ENCODE peak calls at places on chromosomes 2 and 18, in six cellular contexts. One of them, this sample, is unnamed.

GRCh38 chr2:237427807-237428506 is 14.0 kb upstream of the COL6A3 start:
- DNase-seq in mesendoderm: no peak
- DNase-seq in spleen: no peak
- DNase-seq in fibroblast of lung: no peak
- DNase-seq in CD4-positive, CD25-positive, alpha-beta regulatory T cell: peak; percentile 16
- DNase-seq in WERI-Rb-1: no peak
- DNase-seq in this sample: no peak

GRCh38 chr2:238231251-238231793 is 8.5 kb downstream of the HES6 start:
- DNase-seq in mesendoderm: peak; percentile 83
- DNase-seq in spleen: peak; percentile 94
- DNase-seq in fibroblast of lung: peak; percentile 67
- DNase-seq in CD4-positive, CD25-positive, alpha-beta regulatory T cell: peak; percentile 67
- DNase-seq in WERI-Rb-1: no peak
- DNase-seq in this sample: peak; percentile 75

GRCh38 chr2:68452168-68452890 is 14.8 kb downstream of the FBXO48 start:
- DNase-seq in mesendoderm: no peak
- DNase-seq in spleen: no peak
- DNase-seq in fibroblast of lung: no peak
- DNase-seq in CD4-positive, CD25-positive, alpha-beta regulatory T cell: no peak
- DNase-seq in WERI-Rb-1: no peak
- DNase-seq in this sample: no peak

GRCh38 chr2:229081411-229081810 is 189.7 kb downstream of the PID1 start:
- DNase-seq in mesendoderm: peak; percentile 11
- DNase-seq in spleen: no peak
- DNase-seq in fibroblast of lung: no peak
- DNase-seq in CD4-positive, CD25-positive, alpha-beta regulatory T cell: no peak
- DNase-seq in WERI-Rb-1: no peak
- DNase-seq in this sample: no peak

GRCh38 chr2:14749869-14750268 is 117.4 kb downstream of the LRATD1 start:
- DNase-seq in mesendoderm: no peak
- DNase-seq in spleen: no peak
- DNase-seq in fibroblast of lung: no peak
- DNase-seq in CD4-positive, CD25-positive, alpha-beta regulatory T cell: no peak
- DNase-seq in WERI-Rb-1: no peak
- DNase-seq in this sample: no peak

GRCh38 chr2:44450806-44451205 is 89.1 kb downstream of the CAMKMT start:
- DNase-seq in mesendoderm: no peak
- DNase-seq in spleen: no peak
- DNase-seq in fibroblast of lung: peak; percentile 8
- DNase-seq in CD4-positive, CD25-positive, alpha-beta regulatory T cell: no peak
- DNase-seq in WERI-Rb-1: no peak
- DNase-seq in this sample: no peak

GRCh38 chr2:240968731-240969624 is 29.4 kb upstream of the SNED1 start:
- DNase-seq in mesendoderm: peak; percentile 65
- DNase-seq in spleen: peak; percentile 74
- DNase-seq in fibroblast of lung: no peak
- DNase-seq in CD4-positive, CD25-positive, alpha-beta regulatory T cell: no peak
- DNase-seq in WERI-Rb-1: no peak
- DNase-seq in this sample: no peak

GRCh38 chr18:36539674-36540073 is 242.2 kb downstream of the FHOD3 start:
- DNase-seq in mesendoderm: no peak
- DNase-seq in spleen: no peak
- DNase-seq in fibroblast of lung: no peak
- DNase-seq in CD4-positive, CD25-positive, alpha-beta regulatory T cell: no peak
- DNase-seq in WERI-Rb-1: no peak
- DNase-seq in this sample: no peak

GRCh38 chr2:16478817-16479216 is 186.8 kb downstream of the CYRIA start:
- DNase-seq in mesendoderm: no peak
- DNase-seq in spleen: no peak
- DNase-seq in fibroblast of lung: no peak
- DNase-seq in CD4-positive, CD25-positive, alpha-beta regulatory T cell: no peak
- DNase-seq in WERI-Rb-1: no peak
- DNase-seq in this sample: no peak

GRCh38 chr18:76765649-76766048 is 56.7 kb upstream of the ZNF236 start:
- DNase-seq in mesendoderm: no peak
- DNase-seq in spleen: no peak
- DNase-seq in fibroblast of lung: peak; percentile 7
- DNase-seq in CD4-positive, CD25-positive, alpha-beta regulatory T cell: no peak
- DNase-seq in WERI-Rb-1: no peak
- DNase-seq in this sample: no peak

GRCh38 chr2:84302513-84303412 is 156.3 kb downstream of the SUCLG1 start:
- DNase-seq in mesendoderm: peak; percentile 84
- DNase-seq in spleen: no peak
- DNase-seq in fibroblast of lung: peak; percentile 45
- DNase-seq in CD4-positive, CD25-positive, alpha-beta regulatory T cell: peak; percentile 2
- DNase-seq in WERI-Rb-1: peak; percentile 53
- DNase-seq in this sample: peak; percentile 34

GRCh38 chr2:177763532-177764265 is 308.9 kb downstream of the PDE11A start:
- DNase-seq in mesendoderm: peak; percentile 90
- DNase-seq in spleen: peak; percentile 88
- DNase-seq in fibroblast of lung: peak; percentile 73
- DNase-seq in CD4-positive, CD25-positive, alpha-beta regulatory T cell: peak; percentile 51
- DNase-seq in WERI-Rb-1: peak; percentile 87
- DNase-seq in this sample: peak; percentile 79

GRCh38 chr2:240351088-240351741 is 84.2 kb upstream of the GPC1 start:
- DNase-seq in mesendoderm: no peak
- DNase-seq in spleen: no peak
- DNase-seq in fibroblast of lung: peak; percentile 30
- DNase-seq in CD4-positive, CD25-positive, alpha-beta regulatory T cell: no peak
- DNase-seq in WERI-Rb-1: no peak
- DNase-seq in this sample: no peak

GRCh38 chr2:134206573-134206972 is 47.3 kb upstream of the MGAT5 start:
- DNase-seq in mesendoderm: peak; percentile 48
- DNase-seq in spleen: no peak
- DNase-seq in fibroblast of lung: peak; percentile 34
- DNase-seq in CD4-positive, CD25-positive, alpha-beta regulatory T cell: no peak
- DNase-seq in WERI-Rb-1: no peak
- DNase-seq in this sample: peak; percentile 38

GRCh38 chr2:172480301-172481218 is 53.2 kb downstream of the ITGA6 start:
- DNase-seq in mesendoderm: peak; percentile 38
- DNase-seq in spleen: peak; percentile 80
- DNase-seq in fibroblast of lung: peak; percentile 52
- DNase-seq in CD4-positive, CD25-positive, alpha-beta regulatory T cell: no peak
- DNase-seq in WERI-Rb-1: no peak
- DNase-seq in this sample: no peak

GRCh38 chr2:37324536-37324785 is 172 bp downstream of the PRKD3 start:
- DNase-seq in mesendoderm: peak; percentile 91
- DNase-seq in spleen: peak; percentile 96
- DNase-seq in fibroblast of lung: peak; percentile 78
- DNase-seq in CD4-positive, CD25-positive, alpha-beta regulatory T cell: peak; percentile 62
- DNase-seq in WERI-Rb-1: peak; percentile 89
- DNase-seq in this sample: no peak

GRCh38 chr18:54127759-54128378 is 96.6 kb downstream of the MBD2 start:
- DNase-seq in mesendoderm: peak; percentile 84
- DNase-seq in spleen: no peak
- DNase-seq in fibroblast of lung: peak; percentile 68
- DNase-seq in CD4-positive, CD25-positive, alpha-beta regulatory T cell: no peak
- DNase-seq in WERI-Rb-1: peak; percentile 55
- DNase-seq in this sample: no peak

GRCh38 chr2:70715161-70715985 is 52.6 kb downstream of the ADD2 start:
- DNase-seq in mesendoderm: no peak
- DNase-seq in spleen: no peak
- DNase-seq in fibroblast of lung: no peak
- DNase-seq in CD4-positive, CD25-positive, alpha-beta regulatory T cell: no peak
- DNase-seq in WERI-Rb-1: peak; percentile 25
- DNase-seq in this sample: no peak

GRCh38 chr18:34867520-34867919 is 157.4 kb downstream of the DTNA start:
- DNase-seq in mesendoderm: peak; percentile 65
- DNase-seq in spleen: no peak
- DNase-seq in fibroblast of lung: no peak
- DNase-seq in CD4-positive, CD25-positive, alpha-beta regulatory T cell: no peak
- DNase-seq in WERI-Rb-1: peak; percentile 30
- DNase-seq in this sample: no peak

GRCh38 chr2:42969231-42970150 is 177.1 kb upstream of the HAAO start:
- DNase-seq in mesendoderm: no peak
- DNase-seq in spleen: peak; percentile 48
- DNase-seq in fibroblast of lung: peak; percentile 80
- DNase-seq in CD4-positive, CD25-positive, alpha-beta regulatory T cell: no peak
- DNase-seq in WERI-Rb-1: no peak
- DNase-seq in this sample: no peak

GRCh38 chr2:211599146-211599545 is 939.5 kb downstream of the ERBB4 start:
- DNase-seq in mesendoderm: no peak
- DNase-seq in spleen: no peak
- DNase-seq in fibroblast of lung: no peak
- DNase-seq in CD4-positive, CD25-positive, alpha-beta regulatory T cell: no peak
- DNase-seq in WERI-Rb-1: no peak
- DNase-seq in this sample: no peak

GRCh38 chr2:136448435-136448834 is 316.9 kb upstream of the THSD7B start:
- DNase-seq in mesendoderm: peak; percentile 54
- DNase-seq in spleen: no peak
- DNase-seq in fibroblast of lung: no peak
- DNase-seq in CD4-positive, CD25-positive, alpha-beta regulatory T cell: no peak
- DNase-seq in WERI-Rb-1: no peak
- DNase-seq in this sample: no peak

GRCh38 chr2:228344531-228344930 is 163.0 kb upstream of the SPHKAP start:
- DNase-seq in mesendoderm: no peak
- DNase-seq in spleen: no peak
- DNase-seq in fibroblast of lung: no peak
- DNase-seq in CD4-positive, CD25-positive, alpha-beta regulatory T cell: no peak
- DNase-seq in WERI-Rb-1: no peak
- DNase-seq in this sample: no peak

GRCh38 chr2:215713393-215713792 is 277.5 kb upstream of the FN1 start:
- DNase-seq in mesendoderm: no peak
- DNase-seq in spleen: no peak
- DNase-seq in fibroblast of lung: peak; percentile 96
- DNase-seq in CD4-positive, CD25-positive, alpha-beta regulatory T cell: no peak
- DNase-seq in WERI-Rb-1: no peak
- DNase-seq in this sample: no peak

GRCh38 chr2:53422979-53423378 is 344.6 kb upstream of the CHAC2 start:
- DNase-seq in mesendoderm: peak; percentile 82
- DNase-seq in spleen: no peak
- DNase-seq in fibroblast of lung: peak; percentile 78
- DNase-seq in CD4-positive, CD25-positive, alpha-beta regulatory T cell: no peak
- DNase-seq in WERI-Rb-1: peak; percentile 75
- DNase-seq in this sample: peak; percentile 38

GRCh38 chr2:209476367-209477191 is 52.7 kb downstream of the MAP2 start:
- DNase-seq in mesendoderm: no peak
- DNase-seq in spleen: no peak
- DNase-seq in fibroblast of lung: peak; percentile 92
- DNase-seq in CD4-positive, CD25-positive, alpha-beta regulatory T cell: no peak
- DNase-seq in WERI-Rb-1: no peak
- DNase-seq in this sample: peak; percentile 32

GRCh38 chr2:12284487-12284886 is 432.2 kb upstream of the TRIB2 start:
- DNase-seq in mesendoderm: no peak
- DNase-seq in spleen: no peak
- DNase-seq in fibroblast of lung: peak; percentile 71
- DNase-seq in CD4-positive, CD25-positive, alpha-beta regulatory T cell: no peak
- DNase-seq in WERI-Rb-1: no peak
- DNase-seq in this sample: no peak

GRCh38 chr2:96912356-96913116 is 42.7 kb upstream of the SEMA4C start:
- DNase-seq in mesendoderm: no peak
- DNase-seq in spleen: no peak
- DNase-seq in fibroblast of lung: no peak
- DNase-seq in CD4-positive, CD25-positive, alpha-beta regulatory T cell: no peak
- DNase-seq in WERI-Rb-1: no peak
- DNase-seq in this sample: no peak

GRCh38 chr18:73653251-73653650 is 494.4 kb downstream of the FBXO15 start:
- DNase-seq in mesendoderm: no peak
- DNase-seq in spleen: no peak
- DNase-seq in fibroblast of lung: no peak
- DNase-seq in CD4-positive, CD25-positive, alpha-beta regulatory T cell: no peak
- DNase-seq in WERI-Rb-1: no peak
- DNase-seq in this sample: no peak

GRCh38 chr18:73653836-73654235 is 493.8 kb downstream of the FBXO15 start:
- DNase-seq in mesendoderm: no peak
- DNase-seq in spleen: no peak
- DNase-seq in fibroblast of lung: no peak
- DNase-seq in CD4-positive, CD25-positive, alpha-beta regulatory T cell: no peak
- DNase-seq in WERI-Rb-1: no peak
- DNase-seq in this sample: no peak
- H3K27ac ChIP-seq in mesendoderm: no peak overlapping the region
- H3K27ac ChIP-seq in spleen: no peak overlapping the region
- H3K27ac ChIP-seq in fibroblast of lung: no peak overlapping the region
- H3K27ac ChIP-seq in CD4-positive, CD25-positive, alpha-beta regulatory T cell: no peak overlapping the region
- H3K27ac ChIP-seq in WERI-Rb-1: no peak overlapping the region
- H3K27ac ChIP-seq in this sample: no peak overlapping the region

GRCh38 chr2:206173147-206173546 is 13.5 kb downstream of the EEF1B2 start:
- DNase-seq in mesendoderm: no peak
- DNase-seq in spleen: no peak
- DNase-seq in fibroblast of lung: no peak
- DNase-seq in CD4-positive, CD25-positive, alpha-beta regulatory T cell: no peak
- DNase-seq in WERI-Rb-1: no peak
- DNase-seq in this sample: no peak
- H3K4me3 ChIP-seq in mesendoderm: no peak overlapping the region
- H3K4me3 ChIP-seq in spleen: no peak overlapping the region
- H3K4me3 ChIP-seq in fibroblast of lung: no peak overlapping the region
- H3K4me3 ChIP-seq in CD4-positive, CD25-positive, alpha-beta regulatory T cell: no peak overlapping the region
- H3K4me3 ChIP-seq in WERI-Rb-1: no peak overlapping the region
- H3K4me3 ChIP-seq in this sample: no peak overlapping the region

GRCh38 chr18:75200071-75200470 is 8.9 kb downstream of the PTGR3 start:
- DNase-seq in mesendoderm: no peak
- DNase-seq in spleen: no peak
- DNase-seq in fibroblast of lung: no peak
- DNase-seq in CD4-positive, CD25-positive, alpha-beta regulatory T cell: no peak
- DNase-seq in WERI-Rb-1: no peak
- DNase-seq in this sample: no peak

GRCh38 chr18:75201936-75202335 is 7.0 kb downstream of the PTGR3 start:
- DNase-seq in mesendoderm: no peak
- DNase-seq in spleen: no peak
- DNase-seq in fibroblast of lung: no peak
- DNase-seq in CD4-positive, CD25-positive, alpha-beta regulatory T cell: no peak
- DNase-seq in WERI-Rb-1: no peak
- DNase-seq in this sample: peak; percentile 60

GRCh38 chr18:75199327-75199726 is 9.6 kb downstream of the PTGR3 start:
- DNase-seq in mesendoderm: no peak
- DNase-seq in spleen: no peak
- DNase-seq in fibroblast of lung: no peak
- DNase-seq in CD4-positive, CD25-positive, alpha-beta regulatory T cell: no peak
- DNase-seq in WERI-Rb-1: no peak
- DNase-seq in this sample: no peak

GRCh38 chr18:75201273-75201898 is 7.6 kb downstream of the PTGR3 start:
- DNase-seq in mesendoderm: no peak
- DNase-seq in spleen: no peak
- DNase-seq in fibroblast of lung: no peak
- DNase-seq in CD4-positive, CD25-positive, alpha-beta regulatory T cell: no peak
- DNase-seq in WERI-Rb-1: no peak
- DNase-seq in this sample: peak; percentile 68

GRCh38 chr18:75200644-75201272 is 8.2 kb downstream of the PTGR3 start:
- DNase-seq in mesendoderm: no peak
- DNase-seq in spleen: no peak
- DNase-seq in fibroblast of lung: no peak
- DNase-seq in CD4-positive, CD25-positive, alpha-beta regulatory T cell: no peak
- DNase-seq in WERI-Rb-1: no peak
- DNase-seq in this sample: no peak
- H3K27ac ChIP-seq in mesendoderm: no peak overlapping the region
- H3K27ac ChIP-seq in spleen: no peak overlapping the region
- H3K27ac ChIP-seq in fibroblast of lung: no peak overlapping the region
- H3K27ac ChIP-seq in CD4-positive, CD25-positive, alpha-beta regulatory T cell: no peak overlapping the region
- H3K27ac ChIP-seq in WERI-Rb-1: no peak overlapping the region
- H3K27ac ChIP-seq in this sample: peak overlapping the region; percentile 98

DNA sequence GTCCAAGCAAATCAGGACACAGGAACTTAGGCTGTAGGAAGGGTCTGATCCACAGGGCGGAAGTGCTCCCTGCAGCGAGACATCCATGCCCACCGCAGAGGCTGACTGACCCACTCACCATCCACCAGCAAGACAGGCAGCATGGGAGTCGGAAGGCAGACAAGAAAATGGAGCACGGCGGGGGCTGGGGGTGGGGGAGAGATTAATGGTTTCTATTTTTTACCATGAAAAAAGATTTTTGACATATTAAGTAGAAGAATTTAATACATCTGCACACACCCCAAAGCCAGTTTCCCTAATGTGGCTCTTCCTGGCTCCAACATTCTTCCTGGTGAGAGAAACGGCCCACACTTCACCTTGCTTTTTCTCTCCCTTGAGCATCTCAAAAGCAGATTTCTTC is 55.1 kb upstream of the ST8SIA3 start:
- DNase-seq in mesendoderm: no peak
- DNase-seq in spleen: no peak
- DNase-seq in fibroblast of lung: no peak
- DNase-seq in CD4-positive, CD25-positive, alpha-beta regulatory T cell: no peak
- DNase-seq in WERI-Rb-1: no peak
- DNase-seq in this sample: no peak
- H3K4me3 ChIP-seq in mesendoderm: no peak overlapping the region
- H3K4me3 ChIP-seq in spleen: no peak overlapping the region
- H3K4me3 ChIP-seq in fibroblast of lung: no peak overlapping the region
- H3K4me3 ChIP-seq in CD4-positive, CD25-positive, alpha-beta regulatory T cell: no peak overlapping the region
- H3K4me3 ChIP-seq in WERI-Rb-1: no peak overlapping the region
- H3K4me3 ChIP-seq in this sample: no peak overlapping the region

This sample was measured in stomach.